ENCODE peak calls at places on chromosomes 12 and 14, in ten cellular contexts. K, N, I, F, X, Y, C, A, M and Q are unnamed samples.
A peak's percentile ranks its signal among the peaks of the same experiment; 100 is the strongest.

GRCh38 chr14:32256606-32257005 is 53.5 kb upstream of the RNU6-8 start:
- DNase-seq in I (no peak), F (no peak), A (no peak), Y (no peak), X (no peak), M (no peak), K (no peak), C (no peak), N (peak; percentile 49), Q (no peak)

GRCh38 chr14:38544766-38545165 is 288.9 kb upstream of the CLEC14A start:
- DNase-seq in I (no peak), M (no peak), F (no peak), A (no peak), K (no peak), X (no peak), N (no peak), Y (no peak), C (no peak), Q (no peak)

GRCh38 chr12:7981446-7981845 is 45.5 kb upstream of the SLC2A3 start:
- DNase-seq in A (no peak), N (no peak), F (no peak), I (no peak), M (no peak), Y (no peak), C (no peak), X (no peak), K (no peak), Q (no peak)

GRCh38 chr14:104425763-104426691 is 153.5 kb upstream of the C14orf180 start:
- DNase-seq in C (no peak), K (no peak), F (no peak), N (no peak), Y (no peak), A (no peak), X (no peak), I (no peak), M (no peak), Q (no peak)

GRCh38 chr14:79580908-79581307 is 630.4 kb downstream of the DIO2 start:
- DNase-seq in C (no peak), Y (no peak), F (no peak), I (no peak), K (no peak), X (no peak), M (no peak), N (no peak), A (no peak), Q (no peak)

GRCh38 chr14:81384900-81385299 is 15.2 kb downstream of the STON2 start:
- DNase-seq in N (no peak), I (no peak), A (no peak), C (peak; percentile 82), M (no peak), X (peak; percentile 12), F (no peak), K (no peak), Y (peak; percentile 70), Q (peak; percentile 37)

GRCh38 chr14:69690042-69690441 is 76.9 kb upstream of the SRSF5 start:
- DNase-seq in I (no peak), N (no peak), K (no peak), F (no peak), M (no peak), A (no peak), X (no peak), C (no peak), Y (no peak), Q (no peak)

GRCh38 chr14:89108608-89109007 is 284.2 kb downstream of the TTC8 start:
- DNase-seq in F (no peak), A (no peak), I (no peak), X (no peak), M (no peak), N (no peak), C (no peak), K (no peak), Y (no peak), Q (no peak)

GRCh38 chr12:125518074-125518473 is 452.8 kb downstream of the AACS start:
- DNase-seq in Y (no peak), C (no peak), A (no peak), F (no peak), N (no peak), M (no peak), I (no peak), X (no peak), K (no peak), Q (no peak)

GRCh38 chr12:46446645-46447044 is 74.1 kb upstream of the SLC38A2 start:
- DNase-seq in N (no peak), M (no peak), F (no peak), C (no peak), K (no peak), Y (no peak), I (no peak), A (no peak), X (no peak), Q (no peak)

GRCh38 chr12:123607756-123608155 is 5.9 kb downstream of the DDX55 start:
- DNase-seq in M (no peak), Y (no peak), A (no peak), I (no peak), N (no peak), F (no peak), X (no peak), K (no peak), C (no peak), Q (no peak)

GRCh38 chr12:19234171-19234704 is 104.7 kb downstream of the PLEKHA5 start:
- DNase-seq in F (no peak), X (peak; percentile 13), M (no peak), C (peak; percentile 83), I (no peak), A (no peak), Y (peak; percentile 14), K (no peak), N (peak; percentile 35), Q (peak; percentile 76)